ENCODE peak calls at places on chromosomes 13 and 19, in five cellular contexts. One of them, this sample, is unnamed.

GRCh38 chr19:588093-588742 is 1.5 kb upstream of the HCN2 start:
- DNase-seq in AG10803: peak
- DNase-seq in fibroblast of mammary gland: peak
- DNase-seq in effector memory CD4-positive, alpha-beta T cell: peak
- DNase-seq in CD8-positive, alpha-beta T cell: peak
- DNase-seq in this sample: no peak

GRCh38 chr13:37109080-37109678 is 3.7 kb upstream of the CSNK1A1L start:
- DNase-seq in CD8-positive, alpha-beta T cell: no peak
- DNase-seq in effector memory CD4-positive, alpha-beta T cell: no peak
- DNase-seq in fibroblast of mammary gland: peak
- DNase-seq in AG10803: peak
- DNase-seq in this sample: peak

GRCh38 chr13:93039131-93039530 is 187.5 kb upstream of the GPC6 start:
- DNase-seq in AG10803: peak
- DNase-seq in fibroblast of mammary gland: peak
- DNase-seq in CD8-positive, alpha-beta T cell: no peak
- DNase-seq in effector memory CD4-positive, alpha-beta T cell: no peak
- DNase-seq in this sample: peak

GRCh38 chr13:72293206-72293605 is 426.2 kb upstream of the DACH1 start:
- DNase-seq in CD8-positive, alpha-beta T cell: no peak
- DNase-seq in fibroblast of mammary gland: peak
- DNase-seq in AG10803: no peak
- DNase-seq in effector memory CD4-positive, alpha-beta T cell: no peak
- DNase-seq in this sample: peak

GRCh38 chr13:98050041-98050466 is 92.8 kb upstream of the FARP1 start:
- DNase-seq in AG10803: no peak
- DNase-seq in fibroblast of mammary gland: peak
- DNase-seq in CD8-positive, alpha-beta T cell: no peak
- DNase-seq in effector memory CD4-positive, alpha-beta T cell: no peak
- DNase-seq in this sample: no peak

GRCh38 chr13:93867481-93867880 is 612.0 kb downstream of the DCT start:
- DNase-seq in effector memory CD4-positive, alpha-beta T cell: no peak
- DNase-seq in fibroblast of mammary gland: peak
- DNase-seq in CD8-positive, alpha-beta T cell: no peak
- DNase-seq in AG10803: peak
- DNase-seq in this sample: peak

GRCh38 chr19:1465191-1466016 is 13.6 kb downstream of the C19orf25 start:
- DNase-seq in fibroblast of mammary gland: no peak
- DNase-seq in AG10803: peak
- DNase-seq in effector memory CD4-positive, alpha-beta T cell: no peak
- DNase-seq in CD8-positive, alpha-beta T cell: no peak
- DNase-seq in this sample: no peak

GRCh38 chr13:109344552-109345157 is 441.7 kb downstream of the IRS2 start:
- DNase-seq in fibroblast of mammary gland: peak
- DNase-seq in CD8-positive, alpha-beta T cell: no peak
- DNase-seq in effector memory CD4-positive, alpha-beta T cell: no peak
- DNase-seq in AG10803: peak
- DNase-seq in this sample: peak

GRCh38 chr19:38229585-38230073 is 5.6 kb upstream of the DPF1 start:
- DNase-seq in CD8-positive, alpha-beta T cell: peak
- DNase-seq in effector memory CD4-positive, alpha-beta T cell: peak
- DNase-seq in AG10803: peak
- DNase-seq in fibroblast of mammary gland: peak
- DNase-seq in this sample: peak

GRCh38 chr13:83077499-83077898 is 804.8 kb downstream of the SLITRK1 start:
- DNase-seq in CD8-positive, alpha-beta T cell: no peak
- DNase-seq in fibroblast of mammary gland: no peak
- DNase-seq in effector memory CD4-positive, alpha-beta T cell: no peak
- DNase-seq in AG10803: no peak
- DNase-seq in this sample: no peak

GRCh38 chr13:81395368-81395767 is 1054.4 kb upstream of the SPRY2 start:
- DNase-seq in CD8-positive, alpha-beta T cell: no peak
- DNase-seq in AG10803: no peak
- DNase-seq in fibroblast of mammary gland: no peak
- DNase-seq in effector memory CD4-positive, alpha-beta T cell: no peak
- DNase-seq in this sample: no peak

GRCh38 chr19:48858984-48859710 is 9.3 kb downstream of the PLEKHA4 start:
- DNase-seq in CD8-positive, alpha-beta T cell: peak
- DNase-seq in effector memory CD4-positive, alpha-beta T cell: peak
- DNase-seq in fibroblast of mammary gland: no peak
- DNase-seq in AG10803: no peak
- DNase-seq in this sample: no peak

GRCh38 chr19:34994643-34995471 is 5.3 kb upstream of the GRAMD1A start:
- DNase-seq in CD8-positive, alpha-beta T cell: no peak
- DNase-seq in effector memory CD4-positive, alpha-beta T cell: no peak
- DNase-seq in AG10803: no peak
- DNase-seq in fibroblast of mammary gland: no peak
- DNase-seq in this sample: no peak

GRCh38 chr13:110559429-110559943 is 2.0 kb downstream of the RAB20 start:
- DNase-seq in fibroblast of mammary gland: no peak
- DNase-seq in AG10803: peak
- DNase-seq in CD8-positive, alpha-beta T cell: no peak
- DNase-seq in effector memory CD4-positive, alpha-beta T cell: no peak
- DNase-seq in this sample: no peak

GRCh38 chr19:13243971-13244370 is 93.8 kb downstream of the IER2 start:
- DNase-seq in AG10803: no peak
- DNase-seq in effector memory CD4-positive, alpha-beta T cell: no peak
- DNase-seq in CD8-positive, alpha-beta T cell: no peak
- DNase-seq in fibroblast of mammary gland: no peak
- DNase-seq in this sample: no peak

GRCh38 chr19:53092723-53093122 is 10.5 kb downstream of the ZNF160 start:
- DNase-seq in fibroblast of mammary gland: no peak
- DNase-seq in CD8-positive, alpha-beta T cell: no peak
- DNase-seq in effector memory CD4-positive, alpha-beta T cell: no peak
- DNase-seq in AG10803: no peak
- DNase-seq in this sample: no peak

GRCh38 chr13:23547000-23547590 is 23.1 kb upstream of the TNFRSF19 start:
- DNase-seq in CD8-positive, alpha-beta T cell: no peak
- DNase-seq in AG10803: peak
- DNase-seq in fibroblast of mammary gland: peak
- DNase-seq in effector memory CD4-positive, alpha-beta T cell: no peak
- DNase-seq in this sample: peak

GRCh38 chr19:12628040-12629022 is 17.6 kb downstream of the ZNF791 start:
- DNase-seq in fibroblast of mammary gland: peak
- DNase-seq in AG10803: no peak
- DNase-seq in effector memory CD4-positive, alpha-beta T cell: no peak
- DNase-seq in CD8-positive, alpha-beta T cell: no peak
- DNase-seq in this sample: peak

GRCh38 chr19:14786421-14786851 is 8.1 kb upstream of the ADGRE2 start:
- DNase-seq in fibroblast of mammary gland: no peak
- DNase-seq in AG10803: no peak
- DNase-seq in effector memory CD4-positive, alpha-beta T cell: no peak
- DNase-seq in CD8-positive, alpha-beta T cell: no peak
- DNase-seq in this sample: no peak

GRCh38 chr19:13935765-13936486 is 2.3 kb downstream of the PODNL1 start:
- DNase-seq in fibroblast of mammary gland: no peak
- DNase-seq in CD8-positive, alpha-beta T cell: no peak
- DNase-seq in AG10803: no peak
- DNase-seq in effector memory CD4-positive, alpha-beta T cell: no peak
- DNase-seq in this sample: no peak

GRCh38 chr19:47130120-47130588 is 481 bp upstream of the SAE1 start:
- DNase-seq in effector memory CD4-positive, alpha-beta T cell: no peak
- DNase-seq in AG10803: no peak
- DNase-seq in CD8-positive, alpha-beta T cell: no peak
- DNase-seq in fibroblast of mammary gland: no peak
- DNase-seq in this sample: no peak

GRCh38 chr19:9128171-9128570 is 1.4 kb upstream of the OR7G3 start:
- DNase-seq in CD8-positive, alpha-beta T cell: no peak
- DNase-seq in effector memory CD4-positive, alpha-beta T cell: no peak
- DNase-seq in fibroblast of mammary gland: no peak
- DNase-seq in AG10803: no peak
- DNase-seq in this sample: no peak

GRCh38 chr13:67298297-67298696 is 68.2 kb upstream of the PCDH9 start:
- DNase-seq in fibroblast of mammary gland: no peak
- DNase-seq in effector memory CD4-positive, alpha-beta T cell: no peak
- DNase-seq in CD8-positive, alpha-beta T cell: no peak
- DNase-seq in AG10803: no peak
- DNase-seq in this sample: no peak